ENCODE peak calls at places on chromosomes 5 and 9, in six cellular contexts. Z, L, O, G, E and B are unnamed samples.

GRCh38 chr9:137880976-137881530 is 3.5 kb downstream of the CACNA1B start:
- DNase-seq in Z (no peak), L (no peak), O (no peak), G (no peak), E (no peak), B (no peak)

GRCh38 chr5:10759111-10759510 is 1.9 kb downstream of the DAP start:
- DNase-seq in Z (no peak), L (no peak), O (no peak), G (no peak), E (no peak), B (no peak)

GRCh38 chr9:35974800-35975199 is 16.8 kb upstream of the OR2S2 start:
- DNase-seq in Z (no peak), L (no peak), O (no peak), G (no peak), E (no peak), B (no peak)

GRCh38 chr9:134136117-134136996 is 475 bp downstream of the WDR5 start:
- DNase-seq in Z (peak; percentile 24), L (peak; percentile 63), O (no peak), G (peak; percentile 24), E (no peak), B (no peak)

GRCh38 chr5:111830333-111830732 is 73.3 kb upstream of the NREP start:
- DNase-seq in Z (peak; percentile 66), L (no peak), O (peak; percentile 25), G (no peak), E (no peak), B (no peak)

GRCh38 chr9:108779506-108779905 is 76.3 kb downstream of the ACTL7B start:
- DNase-seq in Z (no peak), L (no peak), O (no peak), G (no peak), E (no peak), B (no peak)

GRCh38 chr9:26779072-26779471 is 113.5 kb downstream of the CAAP1 start:
- DNase-seq in Z (no peak), L (no peak), O (no peak), G (no peak), E (no peak), B (no peak)

GRCh38 chr9:6564370-6564769 is 81.2 kb downstream of the GLDC start:
- DNase-seq in Z (peak; percentile 9), L (no peak), O (no peak), G (no peak), E (no peak), B (no peak)

GRCh38 chr9:134585746-134586706 is 55.6 kb upstream of the COL5A1 start:
- DNase-seq in Z (no peak), L (no peak), O (peak; percentile 64), G (no peak), E (no peak), B (no peak)

GRCh38 chr9:123061216-123061615 is 27.7 kb downstream of the GPR21 start:
- DNase-seq in Z (no peak), L (no peak), O (no peak), G (no peak), E (no peak), B (no peak)

GRCh38 chr5:150782850-150783249 is 4.3 kb downstream of the SMIM3 start:
- DNase-seq in Z (no peak), L (no peak), O (no peak), G (no peak), E (no peak), B (no peak)

GRCh38 chr5:53779541-53779981 is 219.1 kb downstream of the NDUFS4 start:
- DNase-seq in Z (peak; percentile 70), L (peak; percentile 23), O (no peak), G (peak; percentile 6), E (no peak), B (peak; percentile 20)